ENCODE peak calls at places on chromosomes 16 and 17, in six cellular contexts. K is GM12878, R is A549, T is K562, W is endothelial cell of umbilical vein, E is HepG2. S is an unnamed sample.

GRCh38 chr16:81715358-81716196 is 63.5 kb upstream of the PLCG2 start:
- DNase-seq in R (no peak), T (no peak), E (no peak), K (peak), W (no peak), S (no peak)

GRCh38 chr16:86573215-86573614 is 5.1 kb upstream of the FOXL1 start:
- DNase-seq in R (no peak), E (no peak), K (no peak), W (no peak), T (no peak), S (no peak)

GRCh38 chr16:23321206-23321875 is 19.2 kb downstream of the SCNN1B start:
- DNase-seq in T (no peak), K (no peak), R (no peak), E (no peak), W (no peak), S (no peak)

GRCh38 chr17:606501-607243 is 108.0 kb downstream of the VPS53 start:
- DNase-seq in K (no peak), T (no peak), R (no peak), W (no peak), E (no peak), S (no peak)

GRCh38 chr16:71303938-71304337 is 14.7 kb upstream of the CMTR2 start:
- DNase-seq in E (no peak), W (no peak), R (no peak), K (no peak), T (no peak), S (no peak)

GRCh38 chr16:47613251-47613650 is 152.1 kb downstream of the PHKB start:
- DNase-seq in T (no peak), E (no peak), W (no peak), K (no peak), R (no peak), S (no peak)

GRCh38 chr16:86018487-86018886 is 119.5 kb downstream of the IRF8 start:
- DNase-seq in W (no peak), R (no peak), E (no peak), K (no peak), T (no peak), S (peak)

GRCh38 chr16:49932943-49933342 is 77.0 kb upstream of the ZNF423 start:
- DNase-seq in K (no peak), W (no peak), E (no peak), T (no peak), R (no peak), S (no peak)

GRCh38 chr17:16820161-16820877 is 130.3 kb downstream of the CCDC144A start:
- DNase-seq in W (no peak), K (no peak), E (no peak), T (no peak), R (no peak), S (no peak)

GRCh38 chr17:17737938-17738894 is 57.0 kb downstream of the RAI1 start:
- DNase-seq in W (no peak), R (no peak), E (no peak), T (no peak), K (no peak), S (no peak)

GRCh38 chr17:63446981-63447687 is 1.0 kb upstream of the CYB561 start:
- DNase-seq in E (no peak), R (no peak), T (peak), W (peak), K (no peak), S (peak)
- TF ChIP-seq MAX in E (peak), R (peak), T (peak), W (no peak), K (no peak), S (no peak)

GRCh38 chr17:9899280-9900018 is 5.6 kb downstream of the RCVRN start:
- DNase-seq in E (no peak), K (no peak), T (no peak), W (no peak), R (no peak), S (no peak)
- TF ChIP-seq MYC in E (no peak), K (no peak), T (no peak), W (no peak), R (no peak), S (no peak)

GRCh38 chr17:80781851-80782277 is 209.8 kb upstream of the CHMP6 start:
- DNase-seq in W (no peak), T (no peak), R (no peak), E (no peak), K (no peak), S (peak)

GRCh38 chr17:80779961-80780380 is 211.7 kb upstream of the CHMP6 start:
- DNase-seq in W (no peak), E (no peak), R (no peak), T (no peak), K (no peak), S (peak)

GRCh38 chr17:80779336-80779735 is 212.3 kb upstream of the CHMP6 start:
- DNase-seq in T (no peak), K (no peak), R (no peak), E (no peak), W (no peak), S (peak)

GRCh38 chr17:80781188-80781577 is 210.5 kb upstream of the CHMP6 start:
- DNase-seq in T (no peak), R (no peak), W (no peak), K (no peak), E (no peak), S (peak)

DNA sequence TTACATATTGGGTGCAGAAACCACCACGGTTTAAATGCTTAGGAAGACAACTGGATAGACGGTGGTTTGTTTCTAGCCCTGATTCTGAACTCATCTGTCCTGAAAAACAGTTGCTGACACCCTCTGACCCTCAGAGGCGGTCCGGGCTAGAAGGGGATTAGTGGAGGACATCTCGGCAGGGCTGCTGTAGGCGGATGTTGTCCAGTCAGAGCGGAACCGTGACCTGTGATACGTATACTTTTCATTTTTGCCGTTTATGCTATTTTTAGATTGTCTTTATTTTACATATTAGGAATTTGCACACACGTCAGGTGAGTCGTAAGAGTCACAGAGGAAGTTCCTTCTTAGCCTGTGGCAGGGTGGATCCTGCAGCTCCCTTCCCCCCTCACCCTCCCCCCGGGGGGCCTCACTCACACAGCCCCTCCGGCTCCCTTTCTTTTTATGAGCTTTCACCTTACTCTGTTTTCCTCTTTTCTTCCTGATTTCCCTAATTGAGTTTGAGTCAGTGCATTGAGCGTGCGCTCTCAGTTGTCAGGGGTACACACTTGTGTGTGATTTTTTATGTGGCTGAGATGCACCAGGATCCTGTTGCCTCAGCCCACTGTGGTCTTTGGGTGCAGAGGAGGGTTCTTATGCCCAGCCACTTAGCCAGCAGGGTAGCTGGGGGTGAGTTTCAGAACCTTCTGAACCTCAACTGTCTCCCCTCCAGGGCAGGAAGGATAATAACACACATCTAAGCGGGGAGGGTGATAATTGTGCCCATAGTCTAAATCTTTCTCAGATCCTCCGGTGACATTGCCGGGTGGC is 211.1 kb upstream of the CHMP6 start:
- DNase-seq in R (no peak), W (no peak), T (no peak), K (peak), E (no peak), S (peak)
- TF ChIP-seq POLR2A in R (no peak), W (no peak), T (no peak), K (no peak), E (no peak), S (no peak)

DNA sequence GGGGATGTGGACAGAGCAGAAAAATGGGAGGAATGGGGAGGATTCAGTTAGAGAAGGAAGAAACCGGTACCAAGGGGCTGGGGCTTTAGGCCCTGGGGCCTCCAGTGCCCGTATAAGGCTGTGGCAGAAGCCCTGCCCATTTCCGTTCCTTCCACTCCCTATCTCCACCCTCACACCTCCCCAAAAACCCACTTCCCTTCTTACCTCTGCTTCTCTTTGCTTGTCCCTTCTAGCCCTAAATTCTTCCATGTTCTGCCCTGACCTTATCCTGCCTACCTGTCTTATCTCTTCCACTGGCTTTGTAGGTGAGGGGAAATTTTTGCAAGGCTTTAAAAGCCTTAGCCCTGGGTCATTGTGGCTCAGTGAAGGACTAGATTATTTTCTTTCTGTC is 4.1 kb downstream of the RNF167 start:
- DNase-seq in T (no peak), E (no peak), W (no peak), R (no peak), K (no peak), S (peak)
- TF ChIP-seq MAX in T (no peak), E (no peak), W (no peak), R (no peak), K (no peak), S (no peak)